ENCODE peak calls at places on chromosome 6, in five cellular contexts. E is cardiac fibroblast, O is SK-N-SH, B is NCI-H510A, V is fibroblast of pulmonary artery. D is an unnamed sample.

GRCh38 chr6:11315743-11316437 is 83.4 kb upstream of the NEDD9 start:
- DNase-seq in E (peak; percentile 72), O (no peak), B (no peak), V (peak; percentile 86), D (no peak)

GRCh38 chr6:40996591-40997247 is 42.3 kb downstream of the UNC5CL start:
- DNase-seq in E (peak; percentile 45), O (no peak), B (no peak), V (peak; percentile 39), D (no peak)

GRCh38 chr6:1838604-1839003 is 228.9 kb downstream of the FOXC1 start:
- DNase-seq in E (no peak), O (no peak), B (no peak), V (peak; percentile 27), D (no peak)

GRCh38 chr6:42742116-42742894 is 3.6 kb downstream of the TBCC start:
- DNase-seq in E (peak; percentile 46), O (peak; percentile 47), B (peak; percentile 55), V (peak; percentile 57), D (no peak)

GRCh38 chr6:143842468-143842901 is 653 bp upstream of the LTV1 start:
- DNase-seq in E (no peak), O (no peak), B (no peak), V (no peak), D (peak; percentile 21)

GRCh38 chr6:28673800-28674671 is 148.4 kb downstream of the GPX5 start:
- DNase-seq in E (peak; percentile 70), O (peak; percentile 75), B (no peak), V (peak; percentile 70), D (peak; percentile 57)

GRCh38 chr6:1024161-1024560 is 287.7 kb upstream of the FOXQ1 start:
- DNase-seq in E (no peak), O (no peak), B (no peak), V (no peak), D (no peak)

GRCh38 chr6:84872996-84873395 is 108.6 kb upstream of the TBX18 start:
- DNase-seq in E (peak; percentile 54), O (no peak), B (no peak), V (peak; percentile 38), D (no peak)

GRCh38 chr6:169722362-169723199 is 1.7 kb downstream of the PHF10 start:
- DNase-seq in E (peak; percentile 58), O (peak; percentile 47), B (no peak), V (peak; percentile 83), D (peak; percentile 42)

GRCh38 chr6:152401978-152402377 is 235.2 kb downstream of the SYNE1 start:
- DNase-seq in E (peak; percentile 26), O (no peak), B (no peak), V (peak; percentile 25), D (no peak)

GRCh38 chr6:142329486-142330113 is 27.8 kb downstream of the ADGRG6 start:
- DNase-seq in E (no peak), O (no peak), B (no peak), V (no peak), D (no peak)

GRCh38 chr6:3623451-3624267 is 127.9 kb downstream of the PXDC1 start:
- DNase-seq in E (no peak), O (no peak), B (no peak), V (no peak), D (no peak)

GRCh38 chr6:33407132-33407718 is 3.6 kb upstream of the PHF1 start:
- DNase-seq in E (peak; percentile 76), O (no peak), B (no peak), V (peak; percentile 80), D (no peak)

GRCh38 chr6:41022294-41022693 is 16.7 kb downstream of the UNC5CL start:
- DNase-seq in E (peak; percentile 13), O (peak; percentile 56), B (no peak), V (peak; percentile 24), D (no peak)

GRCh38 chr6:19157496-19157895 is 679.7 kb upstream of the ID4 start:
- DNase-seq in E (no peak), O (no peak), B (no peak), V (no peak), D (no peak)

GRCh38 chr6:27168586-27169443 is 78.7 kb upstream of the PRSS16 start:
- DNase-seq in E (peak; percentile 48), O (no peak), B (no peak), V (peak; percentile 54), D (no peak)

GRCh38 chr6:22892452-22892851 is 323.1 kb downstream of the HDGFL1 start:
- DNase-seq in E (peak; percentile 96), O (no peak), B (no peak), V (peak; percentile 98), D (no peak)

GRCh38 chr6:149508485-149508884 is 23.7 kb upstream of the ZC3H12D start:
- DNase-seq in E (no peak), O (no peak), B (no peak), V (no peak), D (no peak)

GRCh38 chr6:125816828-125817280 is 26.1 kb downstream of the NCOA7 start:
- DNase-seq in E (no peak), O (no peak), B (no peak), V (no peak), D (no peak)

GRCh38 chr6:168711049-168711640 is 270.2 kb downstream of the SMOC2 start:
- DNase-seq in E (peak; percentile 7), O (peak; percentile 38), B (no peak), V (no peak), D (no peak)

GRCh38 chr6:166996406-166996805 is 2.8 kb upstream of the CEP43 start:
- DNase-seq in E (peak; percentile 25), O (no peak), B (no peak), V (peak; percentile 42), D (peak; percentile 74)

GRCh38 chr6:2951723-2952122 is 19.6 kb downstream of the SERPINB6 start:
- DNase-seq in E (no peak), O (no peak), B (no peak), V (no peak), D (peak; percentile 84)

GRCh38 chr6:107561325-107561724 is 71.4 kb downstream of the SOBP start:
- DNase-seq in E (peak; percentile 26), O (no peak), B (no peak), V (peak; percentile 7), D (no peak)

GRCh38 chr6:10237284-10238043 is 177.4 kb downstream of the TFAP2A start:
- DNase-seq in E (no peak), O (no peak), B (no peak), V (no peak), D (no peak)

GRCh38 chr6:71410681-71411080 is 122.1 kb downstream of the OGFRL1 start:
- DNase-seq in E (no peak), O (no peak), B (no peak), V (no peak), D (no peak)

GRCh38 chr6:109794201-109794926 is 103.3 kb downstream of the FIG4 start:
- DNase-seq in E (peak; percentile 56), O (peak; percentile 24), B (no peak), V (peak; percentile 72), D (no peak)

GRCh38 chr6:87698618-87699017 is 3.4 kb downstream of the AKIRIN2 start:
- DNase-seq in E (no peak), O (no peak), B (no peak), V (no peak), D (no peak)

GRCh38 chr6:107690546-107690863 is 133.6 kb downstream of the SCML4 start:
- DNase-seq in E (no peak), O (no peak), B (no peak), V (no peak), D (no peak)

GRCh38 chr6:7818480-7819165 is 92.0 kb downstream of the TXNDC5 start:
- DNase-seq in E (peak; percentile 58), O (no peak), B (no peak), V (peak; percentile 35), D (no peak)

GRCh38 chr6:85418059-85418458 is 31.8 kb upstream of the NT5E start:
- DNase-seq in E (peak; percentile 57), O (no peak), B (no peak), V (peak; percentile 72), D (no peak)

GRCh38 chr6:135358907-135359459 is 138.6 kb downstream of the AHI1 start:
- DNase-seq in E (peak; percentile 23), O (no peak), B (no peak), V (peak; percentile 33), D (no peak)

GRCh38 chr6:143271024-143271423 is 179.5 kb downstream of the ADAT2 start:
- DNase-seq in E (peak; percentile 79), O (peak; percentile 67), B (no peak), V (peak; percentile 77), D (no peak)

GRCh38 chr6:164106345-164106769 is 691.8 kb downstream of the QKI start:
- DNase-seq in E (peak; percentile 40), O (peak; percentile 67), B (no peak), V (peak; percentile 47), D (no peak)

GRCh38 chr6:117233146-117233545 is 32.2 kb upstream of the VGLL2 start:
- DNase-seq in E (peak; percentile 1), O (no peak), B (no peak), V (peak; percentile 0), D (no peak)

D was measured in HL-60.